ENCODE peak calls at places on chromosomes 2 and 18, in six cellular contexts. S is H1, Y is K562, Z is HepG2, O is GM12891, X is GM12878. A is an unnamed sample.

GRCh38 chr2:64165696-64166095 is 21.5 kb upstream of the PELI1 start:
- DNase-seq in S (no peak), Y (no peak), Z (no peak), O (no peak), X (no peak), A (no peak)

GRCh38 chr2:7373156-7373555 is 455.9 kb downstream of the RNF144A start:
- DNase-seq in S (no peak), Y (no peak), Z (no peak), O (no peak), X (no peak), A (no peak)

GRCh38 chr2:236503583-236503982 is 66.0 kb upstream of the ACKR3 start:
- DNase-seq in S (no peak), Y (no peak), Z (no peak), O (no peak), X (no peak), A (no peak)

GRCh38 chr2:152038451-152038958 is 60.3 kb downstream of the CACNB4 start:
- DNase-seq in S (no peak), Y (no peak), Z (no peak), O (no peak), X (no peak), A (no peak)

GRCh38 chr2:99960724-99961566 is 181.4 kb downstream of the AFF3 start:
- DNase-seq in S (no peak), Y (no peak), Z (no peak), O (no peak), X (no peak), A (no peak)

GRCh38 chr2:49988301-49988700 is 834.0 kb upstream of the FSHR start:
- DNase-seq in S (no peak), Y (no peak), Z (no peak), O (no peak), X (no peak), A (no peak)

GRCh38 chr18:8391068-8391467 is 218.2 kb upstream of the RAB12 start:
- DNase-seq in S (no peak), Y (no peak), Z (no peak), O (no peak), X (no peak), A (no peak)

GRCh38 chr2:233081232-233081730 is 21.1 kb downstream of the INPP5D start:
- DNase-seq in S (no peak), Y (no peak), Z (no peak), O (no peak), X (no peak), A (no peak)

GRCh38 chr2:205053827-205054410 is 508.6 kb downstream of the PARD3B start:
- DNase-seq in S (no peak), Y (no peak), Z (no peak), O (no peak), X (no peak), A (no peak)

GRCh38 chr2:10226032-10226724 is 76.5 kb upstream of the HPCAL1 start:
- DNase-seq in S (no peak), Y (no peak), Z (no peak), O (no peak), X (no peak), A (no peak)

GRCh38 chr2:9844036-9844483 is 786 bp downstream of the TAF1B start:
- DNase-seq in S (no peak), Y (no peak), Z (no peak), O (no peak), X (no peak), A (no peak)

GRCh38 chr18:62277045-62277444 is 48.1 kb upstream of the TNFRSF11A start:
- DNase-seq in S (no peak), Y (no peak), Z (no peak), O (no peak), X (no peak), A (no peak)
- TF ChIP-seq TAF1 in S (no peak), Y (no peak), Z (no peak), O (no peak), X (no peak), A (no peak)

DNA sequence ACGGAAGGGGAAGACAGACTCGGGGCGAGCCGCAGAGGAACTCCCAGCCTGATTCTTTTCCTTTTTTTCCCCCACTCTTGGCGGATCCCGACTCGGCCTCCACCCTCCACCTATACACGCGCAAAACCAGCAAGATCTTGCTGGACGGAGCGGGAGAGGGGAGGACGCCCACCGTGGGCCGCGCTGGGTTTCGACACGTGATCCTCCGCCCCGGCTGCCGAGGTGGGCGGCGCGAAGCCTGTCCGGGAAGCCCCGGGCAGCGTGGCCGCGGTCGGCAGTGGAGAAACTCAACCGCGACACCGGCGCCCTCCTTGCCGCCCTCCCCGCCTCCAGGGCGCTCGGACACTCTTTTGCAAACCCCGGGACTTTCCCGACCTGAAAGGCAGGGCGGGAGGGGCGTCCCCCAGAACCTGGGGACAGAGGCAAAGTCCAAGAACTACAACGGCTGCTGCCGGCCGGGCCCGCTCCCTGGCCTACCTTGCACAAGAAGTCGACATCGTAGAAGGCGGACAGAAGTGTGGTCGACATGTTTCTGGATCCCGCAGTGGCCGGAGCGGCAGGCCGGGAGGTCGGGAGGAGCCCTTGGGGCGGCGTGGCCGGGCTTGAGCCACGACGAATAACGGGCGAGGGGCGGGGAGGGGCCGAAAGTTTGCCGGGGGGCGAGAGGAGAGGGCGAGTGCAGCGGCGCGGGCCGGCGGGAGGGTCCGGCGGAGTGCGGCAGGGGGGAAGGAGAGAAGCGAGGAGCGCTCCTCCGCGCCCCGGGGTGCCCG is 433 bp downstream of the ZFP36L2 start:
- DNase-seq in S (peak; percentile 80), Y (peak; percentile 73), Z (peak; percentile 77), O (no peak), X (no peak), A (peak; percentile 71)
- TF ChIP-seq POLR2A in S (no peak), Y (peak; percentile 34), Z (no peak), O (no peak), X (no peak), A (peak; percentile 22)

DNA sequence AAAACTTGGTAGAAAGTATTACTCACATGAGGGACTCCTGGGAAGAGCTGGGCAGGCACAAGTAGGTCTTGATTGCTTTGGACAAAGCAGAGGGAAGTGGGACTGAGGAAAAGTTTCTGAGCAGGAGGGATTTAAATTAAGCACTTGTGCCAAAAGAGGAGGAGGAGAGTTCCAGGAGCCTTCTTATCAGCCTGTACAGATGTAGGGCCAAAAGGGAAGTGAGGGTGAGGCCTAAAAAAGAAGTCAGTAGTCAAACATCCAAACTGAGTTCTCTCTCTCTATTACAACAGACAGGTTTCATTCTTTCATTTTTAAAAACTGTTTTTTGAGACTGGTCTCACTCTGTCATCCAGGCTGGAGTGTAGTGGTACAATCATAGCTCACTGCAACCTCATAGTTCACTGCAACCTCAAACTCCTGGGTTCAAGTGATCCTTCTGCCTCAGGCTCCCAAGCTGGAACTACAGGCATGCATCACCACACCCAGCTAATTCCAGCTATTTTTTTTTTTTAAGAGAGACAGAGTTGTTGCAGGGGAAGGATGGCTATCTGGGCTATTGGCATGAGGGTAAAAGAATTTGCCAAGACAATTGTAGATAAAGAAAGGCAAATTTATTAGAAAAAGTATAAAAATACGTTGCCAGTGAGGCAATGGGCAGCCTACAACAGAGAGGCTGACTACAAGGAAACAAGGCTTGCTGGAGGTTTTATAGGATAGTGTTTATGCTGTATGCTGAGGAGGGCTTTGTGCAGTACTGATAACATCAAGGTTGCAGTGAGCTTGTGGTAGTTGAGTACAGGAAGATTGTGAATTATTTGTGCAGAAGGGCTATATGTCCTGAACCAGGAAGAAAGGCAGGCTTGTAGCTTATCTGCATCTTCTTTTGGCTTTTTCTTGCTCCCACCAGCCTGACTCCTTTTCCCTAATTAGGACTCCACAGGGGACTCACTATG is 29.0 kb downstream of the CFAP210 start:
- DNase-seq in S (no peak), Y (peak; percentile 51), Z (no peak), O (no peak), X (no peak), A (no peak)
- TF ChIP-seq TAF1 in S (no peak), Y (no peak), Z (no peak), O (no peak), X (no peak), A (no peak)

GRCh38 chr2:38487852-38488251 is 110.8 kb upstream of the ATL2 start:
- DNase-seq in S (no peak), Y (no peak), Z (no peak), O (no peak), X (no peak), A (no peak)

GRCh38 chr2:38486213-38487026 is 109.3 kb upstream of the ATL2 start:
- DNase-seq in S (no peak), Y (no peak), Z (no peak), O (no peak), X (no peak), A (no peak)

GRCh38 chr2:38492042-38492615 is 110.6 kb downstream of the HNRNPLL start:
- DNase-seq in S (no peak), Y (no peak), Z (no peak), O (no peak), X (no peak), A (no peak)

GRCh38 chr2:38491436-38491835 is 111.3 kb downstream of the HNRNPLL start:
- DNase-seq in S (no peak), Y (no peak), Z (no peak), O (no peak), X (no peak), A (no peak)

DNA sequence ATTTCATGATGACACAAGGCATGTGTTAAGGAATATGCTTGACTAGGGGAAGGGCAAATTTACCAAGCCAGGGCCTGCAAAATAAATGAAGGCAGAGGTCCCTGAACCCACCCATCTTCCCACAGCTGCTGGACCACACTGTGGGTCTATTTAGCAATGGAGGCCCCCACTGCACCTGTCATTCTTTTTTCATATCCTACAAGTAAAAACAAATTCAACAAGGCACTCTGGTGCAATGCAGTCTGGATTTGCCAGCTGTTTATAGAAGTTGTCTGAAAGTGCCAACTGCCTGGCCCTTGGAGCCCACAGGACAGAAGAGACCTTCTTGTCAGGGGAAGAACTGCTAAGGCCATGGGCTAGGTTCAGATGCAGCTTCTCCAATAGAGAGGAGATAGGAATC is 112.8 kb upstream of the ATL2 start:
- DNase-seq in S (no peak), Y (no peak), Z (no peak), O (no peak), X (no peak), A (no peak)
- TF ChIP-seq POLR2A in S (no peak), Y (no peak), Z (no peak), O (no peak), X (no peak), A (no peak)

DNA sequence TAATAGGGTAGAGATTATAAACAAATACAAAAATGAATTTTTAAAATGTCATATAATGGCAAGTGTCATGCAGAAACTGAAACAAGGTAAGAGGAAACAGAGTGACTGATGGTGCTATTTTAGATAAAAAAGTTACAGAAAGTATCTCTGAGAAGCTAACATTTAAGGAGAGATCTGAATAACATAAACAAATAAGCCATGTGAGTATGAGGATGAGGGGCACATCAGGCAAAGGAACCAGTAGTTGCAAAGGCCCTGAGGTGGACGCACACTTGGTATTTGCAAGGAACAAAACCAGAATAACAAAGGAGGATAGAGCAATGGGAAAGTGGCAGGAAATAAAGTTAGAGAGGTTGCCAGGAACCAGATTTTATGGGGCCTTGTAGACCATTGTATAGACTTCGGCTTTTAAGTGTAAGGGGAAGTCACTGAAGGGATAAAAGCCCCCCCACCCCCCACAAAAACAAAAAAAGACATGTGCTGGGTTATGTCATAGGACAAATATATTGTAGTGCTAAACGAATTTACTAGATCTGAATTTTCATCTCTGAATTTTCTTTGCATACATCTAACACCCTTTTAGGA is 159.2 kb downstream of the DTNB start:
- DNase-seq in S (no peak), Y (no peak), Z (no peak), O (no peak), X (peak; percentile 26), A (no peak)
- TF ChIP-seq TAF1 in S (no peak), Y (no peak), Z (no peak), O (no peak), X (no peak), A (no peak)

A was measured in GM12892.